ENCODE peak calls at places on chromosomes 13 and 19, in six cellular contexts. G is OCI-LY7; P is RWPE1; Z is neural progenitor cell; T is thoracic aorta; F is CD8-positive, alpha-beta T cell. H is an unnamed sample.

GRCh38 chr13:32409561-32410440 is 18.1 kb downstream of the N4BP2L1 start:
- DNase-seq in G (no peak), P (no peak), Z (peak; percentile 60), T (no peak), F (no peak), H (no peak)

GRCh38 chr13:34822681-34823080 is 119.4 kb upstream of the NBEA start:
- DNase-seq in G (no peak), P (no peak), Z (no peak), T (no peak), F (no peak), H (no peak)

GRCh38 chr19:48619692-48620565 is 623 bp downstream of the SPHK2 start:
- DNase-seq in G (no peak), P (no peak), Z (no peak), T (no peak), F (no peak), H (no peak)

GRCh38 chr13:70723732-70724131 is 615.5 kb upstream of the KLHL1 start:
- DNase-seq in G (no peak), P (no peak), Z (no peak), T (no peak), F (no peak), H (no peak)

GRCh38 chr19:32870981-32871451 is 1.4 kb upstream of the SLC7A9 start:
- DNase-seq in G (no peak), P (no peak), Z (no peak), T (no peak), F (no peak), H (no peak)

GRCh38 chr19:51136891-51137551 is 5.1 kb upstream of the SIGLEC7 start:
- DNase-seq in G (no peak), P (no peak), Z (no peak), T (no peak), F (no peak), H (no peak)

GRCh38 chr19:32828643-32829344 is 40.8 kb downstream of the SLC7A9 start:
- DNase-seq in G (no peak), P (no peak), Z (no peak), T (no peak), F (no peak), H (no peak)

GRCh38 chr19:46787331-46788100 is 878 bp downstream of the SLC1A5 start:
- DNase-seq in G (peak; percentile 56), P (peak; percentile 64), Z (peak; percentile 74), T (no peak), F (peak; percentile 35), H (no peak)

GRCh38 chr13:46552888-46553520 is at the start of gene LRCH1:
- DNase-seq in G (peak; percentile 89), P (peak; percentile 87), Z (peak; percentile 91), T (peak; percentile 70), F (peak; percentile 87), H (no peak)

GRCh38 chr13:24083722-24084421 is 76.6 kb upstream of the SPATA13 start:
- DNase-seq in G (no peak), P (no peak), Z (peak; percentile 74), T (no peak), F (no peak), H (no peak)

GRCh38 chr19:53004242-53004641 is 9.5 kb upstream of the ERVV-1 start:
- DNase-seq in G (no peak), P (no peak), Z (no peak), T (no peak), F (no peak), H (no peak)

GRCh38 chr13:51303063-51303552 is 36.4 kb upstream of the SERPINE3 start:
- DNase-seq in G (no peak), P (no peak), Z (peak; percentile 91), T (no peak), F (no peak), H (no peak)

GRCh38 chr13:33110713-33111413 is 94.6 kb downstream of the KL start:
- DNase-seq in G (peak; percentile 32), P (no peak), Z (no peak), T (no peak), F (no peak), H (no peak)

GRCh38 chr13:82654851-82655517 is 1227.3 kb downstream of the SLITRK1 start:
- DNase-seq in G (no peak), P (peak; percentile 11), Z (no peak), T (peak; percentile 20), F (no peak), H (no peak)
- H3K27ac ChIP-seq in G (no peak overlapping the region), P (peak overlapping the region; percentile 67), Z (no peak overlapping the region), T (peak overlapping the region; percentile 82), F (no peak overlapping the region), H (peak overlapping the region; percentile 37)

GRCh38 chr13:99982741-99983400 is 1.3 kb downstream of the ZIC2 start:
- DNase-seq in G (no peak), P (no peak), Z (peak; percentile 21), T (no peak), F (no peak), H (no peak)
- H3K27ac ChIP-seq in G (no peak overlapping the region), P (no peak overlapping the region), Z (peak overlapping the region; percentile 99), T (no peak overlapping the region), F (no peak overlapping the region), H (no peak overlapping the region)

GRCh38 chr19:4012092-4012974 is 4.8 kb downstream of the PIAS4 start:
- DNase-seq in G (no peak), P (no peak), Z (no peak), T (no peak), F (no peak), H (no peak)
- H3K27ac ChIP-seq in G (no peak overlapping the region), P (peak overlapping the region; percentile 15), Z (no peak overlapping the region), T (no peak overlapping the region), F (no peak overlapping the region), H (no peak overlapping the region)

GRCh38 chr13:109785892-109786450 is 412 bp downstream of the IRS2 start:
- DNase-seq in G (no peak), P (no peak), Z (no peak), T (no peak), F (no peak), H (no peak)
- H3K27ac ChIP-seq in G (no peak overlapping the region), P (peak overlapping the region; percentile 95), Z (no peak overlapping the region), T (peak overlapping the region; percentile 93), F (peak overlapping the region; percentile 63), H (peak overlapping the region; percentile 75)

DNA sequence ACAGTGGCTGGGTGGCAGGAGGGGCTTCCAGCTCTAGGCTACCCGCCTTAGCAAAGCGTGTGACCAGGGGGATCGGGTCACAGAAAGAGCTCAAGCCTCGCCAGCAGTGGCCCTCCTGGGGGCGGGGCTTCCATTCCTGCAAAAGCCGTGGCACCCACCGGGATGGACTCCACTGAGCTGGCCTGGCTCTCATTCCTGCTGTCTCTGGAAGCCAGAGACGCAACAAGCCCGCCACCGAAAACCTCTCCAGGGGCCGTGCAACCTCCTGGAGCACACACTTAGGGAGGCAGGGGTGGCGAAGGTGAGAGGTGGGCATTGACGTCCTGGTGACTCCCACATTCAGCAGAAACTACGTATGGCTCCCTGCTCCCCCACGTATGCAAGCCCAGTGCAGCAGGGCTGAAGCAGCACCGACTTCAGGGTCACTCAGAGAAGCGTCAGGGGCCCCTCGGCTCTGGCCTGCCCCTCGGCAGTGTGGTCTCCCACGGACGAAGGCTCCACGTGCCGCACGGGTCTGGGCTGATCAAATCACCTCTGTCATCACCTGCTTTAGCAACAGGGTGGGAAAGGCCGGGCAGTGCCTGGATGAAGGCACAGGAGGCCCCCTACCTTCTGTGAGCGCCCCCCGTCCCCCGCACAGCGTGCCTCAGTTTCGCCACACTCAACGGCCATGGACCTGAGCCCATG is 3.1 kb downstream of the C19orf25 start:
- DNase-seq in G (no peak), P (no peak), Z (no peak), T (no peak), F (no peak), H (no peak)
- H3K27ac ChIP-seq in G (no peak overlapping the region), P (peak overlapping the region; percentile 79), Z (no peak overlapping the region), T (no peak overlapping the region), F (no peak overlapping the region), H (no peak overlapping the region)